ENCODE peak calls at places on chromosome 9, in seven cellular contexts. One of them, this sample, is unnamed.
A peak's percentile ranks its signal among the peaks of the same experiment; 100 is the strongest.

GRCh38 chr9:98332405-98332831 is 77.0 kb upstream of the TBC1D2 start:
- DNase-seq in NCI-H2171 treated with DMSO at 0.1 percent for 48 hours: no peak
- DNase-seq in GM20000: no peak
- DNase-seq in activated T-cell treated with anti-CD3 and anti-CD28 coated beads for 1 hour: no peak
- DNase-seq in RWPE1: no peak
- DNase-seq in activated CD4-positive, alpha-beta T cell treated with anti-CD3 and anti-CD28 coated beads, Interleukin-2, amount 50 U/mL, for 1 hour: no peak
- DNase-seq in T-cell: no peak
- DNase-seq in this sample: no peak

GRCh38 chr9:14343948-14344547 is 30.1 kb upstream of the NFIB start:
- DNase-seq in GM20000: no peak
- DNase-seq in activated CD4-positive, alpha-beta T cell treated with anti-CD3 and anti-CD28 coated beads, Interleukin-2, amount 50 U/mL, for 1 hour: no peak
- DNase-seq in RWPE1: no peak
- DNase-seq in activated T-cell treated with anti-CD3 and anti-CD28 coated beads for 1 hour: no peak
- DNase-seq in T-cell: no peak
- DNase-seq in NCI-H2171 treated with DMSO at 0.1 percent for 48 hours: no peak
- DNase-seq in this sample: no peak

GRCh38 chr9:13970018-13970417 is 343.9 kb downstream of the NFIB start:
- DNase-seq in GM20000: no peak
- DNase-seq in T-cell: no peak
- DNase-seq in activated T-cell treated with anti-CD3 and anti-CD28 coated beads for 1 hour: no peak
- DNase-seq in activated CD4-positive, alpha-beta T cell treated with anti-CD3 and anti-CD28 coated beads, Interleukin-2, amount 50 U/mL, for 1 hour: no peak
- DNase-seq in RWPE1: no peak
- DNase-seq in NCI-H2171 treated with DMSO at 0.1 percent for 48 hours: no peak
- DNase-seq in this sample: no peak

GRCh38 chr9:15211160-15211993 is 95.6 kb downstream of the TTC39B start:
- DNase-seq in T-cell: peak; percentile 43
- DNase-seq in GM20000: peak; percentile 57
- DNase-seq in activated CD4-positive, alpha-beta T cell treated with anti-CD3 and anti-CD28 coated beads, Interleukin-2, amount 50 U/mL, for 1 hour: peak; percentile 34
- DNase-seq in RWPE1: peak; percentile 20
- DNase-seq in NCI-H2171 treated with DMSO at 0.1 percent for 48 hours: peak; percentile 34
- DNase-seq in activated T-cell treated with anti-CD3 and anti-CD28 coated beads for 1 hour: peak; percentile 36
- DNase-seq in this sample: peak; percentile 5

GRCh38 chr9:18632624-18633407 is 158.9 kb downstream of the ADAMTSL1 start:
- DNase-seq in GM20000: no peak
- DNase-seq in NCI-H2171 treated with DMSO at 0.1 percent for 48 hours: no peak
- DNase-seq in activated CD4-positive, alpha-beta T cell treated with anti-CD3 and anti-CD28 coated beads, Interleukin-2, amount 50 U/mL, for 1 hour: no peak
- DNase-seq in T-cell: no peak
- DNase-seq in activated T-cell treated with anti-CD3 and anti-CD28 coated beads for 1 hour: no peak
- DNase-seq in RWPE1: peak; percentile 32
- DNase-seq in this sample: no peak

GRCh38 chr9:109934499-109935214 is 154.7 kb downstream of the PALM2AKAP2 start:
- DNase-seq in GM20000: no peak
- DNase-seq in NCI-H2171 treated with DMSO at 0.1 percent for 48 hours: no peak
- DNase-seq in RWPE1: no peak
- DNase-seq in activated CD4-positive, alpha-beta T cell treated with anti-CD3 and anti-CD28 coated beads, Interleukin-2, amount 50 U/mL, for 1 hour: no peak
- DNase-seq in activated T-cell treated with anti-CD3 and anti-CD28 coated beads for 1 hour: no peak
- DNase-seq in T-cell: no peak
- DNase-seq in this sample: no peak

GRCh38 chr9:129596541-129597328 is 24.2 kb downstream of the C9orf50 start:
- DNase-seq in activated T-cell treated with anti-CD3 and anti-CD28 coated beads for 1 hour: no peak
- DNase-seq in NCI-H2171 treated with DMSO at 0.1 percent for 48 hours: no peak
- DNase-seq in GM20000: no peak
- DNase-seq in T-cell: no peak
- DNase-seq in activated CD4-positive, alpha-beta T cell treated with anti-CD3 and anti-CD28 coated beads, Interleukin-2, amount 50 U/mL, for 1 hour: no peak
- DNase-seq in RWPE1: no peak
- DNase-seq in this sample: no peak

GRCh38 chr9:34426340-34427074 is 31.9 kb downstream of the FAM219A start:
- DNase-seq in T-cell: no peak
- DNase-seq in activated CD4-positive, alpha-beta T cell treated with anti-CD3 and anti-CD28 coated beads, Interleukin-2, amount 50 U/mL, for 1 hour: no peak
- DNase-seq in activated T-cell treated with anti-CD3 and anti-CD28 coated beads for 1 hour: no peak
- DNase-seq in NCI-H2171 treated with DMSO at 0.1 percent for 48 hours: no peak
- DNase-seq in GM20000: no peak
- DNase-seq in RWPE1: no peak
- DNase-seq in this sample: no peak

GRCh38 chr9:131238402-131239021 is 37.8 kb downstream of the FAM78A start:
- DNase-seq in T-cell: no peak
- DNase-seq in NCI-H2171 treated with DMSO at 0.1 percent for 48 hours: peak; percentile 45
- DNase-seq in activated CD4-positive, alpha-beta T cell treated with anti-CD3 and anti-CD28 coated beads, Interleukin-2, amount 50 U/mL, for 1 hour: peak; percentile 24
- DNase-seq in GM20000: no peak
- DNase-seq in RWPE1: no peak
- DNase-seq in activated T-cell treated with anti-CD3 and anti-CD28 coated beads for 1 hour: no peak
- DNase-seq in this sample: no peak

GRCh38 chr9:105438136-105438839 is 9.5 kb upstream of the FSD1L start:
- DNase-seq in GM20000: no peak
- DNase-seq in activated T-cell treated with anti-CD3 and anti-CD28 coated beads for 1 hour: no peak
- DNase-seq in RWPE1: no peak
- DNase-seq in NCI-H2171 treated with DMSO at 0.1 percent for 48 hours: peak; percentile 94
- DNase-seq in activated CD4-positive, alpha-beta T cell treated with anti-CD3 and anti-CD28 coated beads, Interleukin-2, amount 50 U/mL, for 1 hour: no peak
- DNase-seq in T-cell: no peak
- DNase-seq in this sample: no peak

GRCh38 chr9:127589955-127590370 is 22.1 kb upstream of the STXBP1 start:
- DNase-seq in NCI-H2171 treated with DMSO at 0.1 percent for 48 hours: peak; percentile 91
- DNase-seq in activated CD4-positive, alpha-beta T cell treated with anti-CD3 and anti-CD28 coated beads, Interleukin-2, amount 50 U/mL, for 1 hour: peak; percentile 16
- DNase-seq in GM20000: peak; percentile 61
- DNase-seq in T-cell: no peak
- DNase-seq in RWPE1: peak; percentile 87
- DNase-seq in activated T-cell treated with anti-CD3 and anti-CD28 coated beads for 1 hour: no peak
- DNase-seq in this sample: no peak

GRCh38 chr9:120863833-120864232 is 13.2 kb downstream of the PHF19 start:
- DNase-seq in activated CD4-positive, alpha-beta T cell treated with anti-CD3 and anti-CD28 coated beads, Interleukin-2, amount 50 U/mL, for 1 hour: no peak
- DNase-seq in T-cell: no peak
- DNase-seq in RWPE1: no peak
- DNase-seq in activated T-cell treated with anti-CD3 and anti-CD28 coated beads for 1 hour: no peak
- DNase-seq in GM20000: no peak
- DNase-seq in NCI-H2171 treated with DMSO at 0.1 percent for 48 hours: no peak
- DNase-seq in this sample: no peak

GRCh38 chr9:109354190-109354589 is 33.3 kb upstream of the EPB41L4B start:
- DNase-seq in RWPE1: no peak
- DNase-seq in activated CD4-positive, alpha-beta T cell treated with anti-CD3 and anti-CD28 coated beads, Interleukin-2, amount 50 U/mL, for 1 hour: no peak
- DNase-seq in activated T-cell treated with anti-CD3 and anti-CD28 coated beads for 1 hour: no peak
- DNase-seq in NCI-H2171 treated with DMSO at 0.1 percent for 48 hours: no peak
- DNase-seq in GM20000: no peak
- DNase-seq in T-cell: no peak
- DNase-seq in this sample: no peak

GRCh38 chr9:121242955-121243346 is 25.0 kb upstream of the GSN start:
- DNase-seq in T-cell: no peak
- DNase-seq in activated T-cell treated with anti-CD3 and anti-CD28 coated beads for 1 hour: no peak
- DNase-seq in NCI-H2171 treated with DMSO at 0.1 percent for 48 hours: no peak
- DNase-seq in RWPE1: no peak
- DNase-seq in activated CD4-positive, alpha-beta T cell treated with anti-CD3 and anti-CD28 coated beads, Interleukin-2, amount 50 U/mL, for 1 hour: no peak
- DNase-seq in GM20000: no peak
- DNase-seq in this sample: no peak

GRCh38 chr9:116697341-116697740 is 10.2 kb downstream of the TRIM32 start:
- DNase-seq in NCI-H2171 treated with DMSO at 0.1 percent for 48 hours: no peak
- DNase-seq in RWPE1: no peak
- DNase-seq in T-cell: no peak
- DNase-seq in GM20000: no peak
- DNase-seq in activated T-cell treated with anti-CD3 and anti-CD28 coated beads for 1 hour: no peak
- DNase-seq in activated CD4-positive, alpha-beta T cell treated with anti-CD3 and anti-CD28 coated beads, Interleukin-2, amount 50 U/mL, for 1 hour: no peak
- DNase-seq in this sample: no peak

GRCh38 chr9:74950456-74950855 is 2.3 kb downstream of the C9orf40 start:
- DNase-seq in activated CD4-positive, alpha-beta T cell treated with anti-CD3 and anti-CD28 coated beads, Interleukin-2, amount 50 U/mL, for 1 hour: no peak
- DNase-seq in RWPE1: no peak
- DNase-seq in activated T-cell treated with anti-CD3 and anti-CD28 coated beads for 1 hour: no peak
- DNase-seq in T-cell: no peak
- DNase-seq in GM20000: no peak
- DNase-seq in NCI-H2171 treated with DMSO at 0.1 percent for 48 hours: peak; percentile 31
- DNase-seq in this sample: no peak

GRCh38 chr9:18890372-18890771 is 142.6 kb downstream of the SAXO1 start:
- DNase-seq in activated CD4-positive, alpha-beta T cell treated with anti-CD3 and anti-CD28 coated beads, Interleukin-2, amount 50 U/mL, for 1 hour: no peak
- DNase-seq in T-cell: no peak
- DNase-seq in activated T-cell treated with anti-CD3 and anti-CD28 coated beads for 1 hour: no peak
- DNase-seq in GM20000: no peak
- DNase-seq in RWPE1: peak; percentile 44
- DNase-seq in NCI-H2171 treated with DMSO at 0.1 percent for 48 hours: peak; percentile 38
- DNase-seq in this sample: no peak

GRCh38 chr9:78967557-78968212 is 604.1 kb upstream of the TLE4 start:
- DNase-seq in RWPE1: no peak
- DNase-seq in NCI-H2171 treated with DMSO at 0.1 percent for 48 hours: no peak
- DNase-seq in activated CD4-positive, alpha-beta T cell treated with anti-CD3 and anti-CD28 coated beads, Interleukin-2, amount 50 U/mL, for 1 hour: no peak
- DNase-seq in GM20000: no peak
- DNase-seq in T-cell: no peak
- DNase-seq in activated T-cell treated with anti-CD3 and anti-CD28 coated beads for 1 hour: no peak
- DNase-seq in this sample: no peak

GRCh38 chr9:35645736-35646582 is 4.8 kb downstream of the SIT1 start:
- DNase-seq in T-cell: no peak
- DNase-seq in NCI-H2171 treated with DMSO at 0.1 percent for 48 hours: peak; percentile 72
- DNase-seq in RWPE1: peak; percentile 92
- DNase-seq in GM20000: peak; percentile 47
- DNase-seq in activated CD4-positive, alpha-beta T cell treated with anti-CD3 and anti-CD28 coated beads, Interleukin-2, amount 50 U/mL, for 1 hour: no peak
- DNase-seq in activated T-cell treated with anti-CD3 and anti-CD28 coated beads for 1 hour: no peak
- DNase-seq in this sample: peak; percentile 39

GRCh38 chr9:136855461-136856077 is 3.4 kb downstream of the MAMDC4 start:
- DNase-seq in T-cell: no peak
- DNase-seq in activated T-cell treated with anti-CD3 and anti-CD28 coated beads for 1 hour: no peak
- DNase-seq in activated CD4-positive, alpha-beta T cell treated with anti-CD3 and anti-CD28 coated beads, Interleukin-2, amount 50 U/mL, for 1 hour: no peak
- DNase-seq in GM20000: no peak
- DNase-seq in NCI-H2171 treated with DMSO at 0.1 percent for 48 hours: no peak
- DNase-seq in RWPE1: no peak
- DNase-seq in this sample: no peak

GRCh38 chr9:106613250-106613737 is 249.7 kb upstream of the ZNF462 start:
- DNase-seq in activated T-cell treated with anti-CD3 and anti-CD28 coated beads for 1 hour: no peak
- DNase-seq in GM20000: no peak
- DNase-seq in RWPE1: no peak
- DNase-seq in activated CD4-positive, alpha-beta T cell treated with anti-CD3 and anti-CD28 coated beads, Interleukin-2, amount 50 U/mL, for 1 hour: no peak
- DNase-seq in T-cell: no peak
- DNase-seq in NCI-H2171 treated with DMSO at 0.1 percent for 48 hours: peak; percentile 78
- DNase-seq in this sample: no peak

GRCh38 chr9:114738581-114739316 is 56.8 kb upstream of the TEX48 start:
- DNase-seq in RWPE1: peak; percentile 95
- DNase-seq in activated CD4-positive, alpha-beta T cell treated with anti-CD3 and anti-CD28 coated beads, Interleukin-2, amount 50 U/mL, for 1 hour: peak; percentile 63
- DNase-seq in T-cell: peak; percentile 74
- DNase-seq in activated T-cell treated with anti-CD3 and anti-CD28 coated beads for 1 hour: peak; percentile 53
- DNase-seq in GM20000: peak; percentile 72
- DNase-seq in NCI-H2171 treated with DMSO at 0.1 percent for 48 hours: peak; percentile 53
- DNase-seq in this sample: peak; percentile 27

GRCh38 chr9:94011134-94011533 is 56.0 kb upstream of the BARX1 start:
- DNase-seq in GM20000: no peak
- DNase-seq in NCI-H2171 treated with DMSO at 0.1 percent for 48 hours: no peak
- DNase-seq in activated T-cell treated with anti-CD3 and anti-CD28 coated beads for 1 hour: no peak
- DNase-seq in T-cell: peak; percentile 33
- DNase-seq in activated CD4-positive, alpha-beta T cell treated with anti-CD3 and anti-CD28 coated beads, Interleukin-2, amount 50 U/mL, for 1 hour: no peak
- DNase-seq in RWPE1: no peak
- DNase-seq in this sample: no peak

GRCh38 chr9:2657427-2657826 is 35.8 kb downstream of the VLDLR start:
- DNase-seq in T-cell: no peak
- DNase-seq in activated T-cell treated with anti-CD3 and anti-CD28 coated beads for 1 hour: no peak
- DNase-seq in GM20000: peak; percentile 20
- DNase-seq in activated CD4-positive, alpha-beta T cell treated with anti-CD3 and anti-CD28 coated beads, Interleukin-2, amount 50 U/mL, for 1 hour: no peak
- DNase-seq in RWPE1: no peak
- DNase-seq in NCI-H2171 treated with DMSO at 0.1 percent for 48 hours: no peak
- DNase-seq in this sample: no peak

GRCh38 chr9:32426278-32426939 is 42.0 kb downstream of the ACO1 start:
- DNase-seq in activated T-cell treated with anti-CD3 and anti-CD28 coated beads for 1 hour: no peak
- DNase-seq in GM20000: no peak
- DNase-seq in NCI-H2171 treated with DMSO at 0.1 percent for 48 hours: no peak
- DNase-seq in T-cell: no peak
- DNase-seq in RWPE1: no peak
- DNase-seq in activated CD4-positive, alpha-beta T cell treated with anti-CD3 and anti-CD28 coated beads, Interleukin-2, amount 50 U/mL, for 1 hour: no peak
- DNase-seq in this sample: no peak

GRCh38 chr9:90556897-90557296 is 85.7 kb downstream of the DIRAS2 start:
- DNase-seq in NCI-H2171 treated with DMSO at 0.1 percent for 48 hours: no peak
- DNase-seq in activated T-cell treated with anti-CD3 and anti-CD28 coated beads for 1 hour: no peak
- DNase-seq in T-cell: no peak
- DNase-seq in GM20000: no peak
- DNase-seq in RWPE1: peak; percentile 22
- DNase-seq in activated CD4-positive, alpha-beta T cell treated with anti-CD3 and anti-CD28 coated beads, Interleukin-2, amount 50 U/mL, for 1 hour: no peak
- DNase-seq in this sample: no peak

GRCh38 chr9:134378901-134379338 is 52.7 kb downstream of the RXRA start:
- DNase-seq in activated T-cell treated with anti-CD3 and anti-CD28 coated beads for 1 hour: no peak
- DNase-seq in activated CD4-positive, alpha-beta T cell treated with anti-CD3 and anti-CD28 coated beads, Interleukin-2, amount 50 U/mL, for 1 hour: no peak
- DNase-seq in NCI-H2171 treated with DMSO at 0.1 percent for 48 hours: peak; percentile 66
- DNase-seq in GM20000: no peak
- DNase-seq in T-cell: no peak
- DNase-seq in RWPE1: peak; percentile 91
- DNase-seq in this sample: no peak

GRCh38 chr9:96251451-96251850 is 50.5 kb downstream of the HSD17B3 start:
- DNase-seq in NCI-H2171 treated with DMSO at 0.1 percent for 48 hours: no peak
- DNase-seq in activated CD4-positive, alpha-beta T cell treated with anti-CD3 and anti-CD28 coated beads, Interleukin-2, amount 50 U/mL, for 1 hour: no peak
- DNase-seq in activated T-cell treated with anti-CD3 and anti-CD28 coated beads for 1 hour: no peak
- DNase-seq in GM20000: no peak
- DNase-seq in T-cell: no peak
- DNase-seq in RWPE1: peak; percentile 93
- DNase-seq in this sample: no peak

GRCh38 chr9:136545065-136545965 is 533 bp downstream of the NOTCH1 start:
- DNase-seq in NCI-H2171 treated with DMSO at 0.1 percent for 48 hours: no peak
- DNase-seq in activated CD4-positive, alpha-beta T cell treated with anti-CD3 and anti-CD28 coated beads, Interleukin-2, amount 50 U/mL, for 1 hour: peak; percentile 48
- DNase-seq in T-cell: peak; percentile 34
- DNase-seq in GM20000: peak; percentile 86
- DNase-seq in RWPE1: no peak
- DNase-seq in activated T-cell treated with anti-CD3 and anti-CD28 coated beads for 1 hour: peak; percentile 30
- DNase-seq in this sample: peak; percentile 66

GRCh38 chr9:93064392-93065124 is 6.1 kb downstream of the SUSD3 start:
- DNase-seq in T-cell: peak; percentile 90
- DNase-seq in activated CD4-positive, alpha-beta T cell treated with anti-CD3 and anti-CD28 coated beads, Interleukin-2, amount 50 U/mL, for 1 hour: peak; percentile 82
- DNase-seq in GM20000: peak; percentile 91
- DNase-seq in NCI-H2171 treated with DMSO at 0.1 percent for 48 hours: peak; percentile 74
- DNase-seq in activated T-cell treated with anti-CD3 and anti-CD28 coated beads for 1 hour: peak; percentile 72
- DNase-seq in RWPE1: no peak
- DNase-seq in this sample: peak; percentile 88

GRCh38 chr9:703392-703791 is 138.1 kb upstream of the DMRT1 start:
- DNase-seq in activated T-cell treated with anti-CD3 and anti-CD28 coated beads for 1 hour: no peak
- DNase-seq in GM20000: no peak
- DNase-seq in NCI-H2171 treated with DMSO at 0.1 percent for 48 hours: no peak
- DNase-seq in activated CD4-positive, alpha-beta T cell treated with anti-CD3 and anti-CD28 coated beads, Interleukin-2, amount 50 U/mL, for 1 hour: no peak
- DNase-seq in T-cell: no peak
- DNase-seq in RWPE1: no peak
- DNase-seq in this sample: no peak

GRCh38 chr9:8718121-8718725 is 918.6 kb upstream of the DMAC1 start:
- DNase-seq in RWPE1: no peak
- DNase-seq in T-cell: no peak
- DNase-seq in activated T-cell treated with anti-CD3 and anti-CD28 coated beads for 1 hour: no peak
- DNase-seq in activated CD4-positive, alpha-beta T cell treated with anti-CD3 and anti-CD28 coated beads, Interleukin-2, amount 50 U/mL, for 1 hour: no peak
- DNase-seq in NCI-H2171 treated with DMSO at 0.1 percent for 48 hours: no peak
- DNase-seq in GM20000: no peak
- DNase-seq in this sample: no peak

GRCh38 chr9:89993678-89994630 is 389.1 kb downstream of the GADD45G start:
- DNase-seq in RWPE1: no peak
- DNase-seq in activated T-cell treated with anti-CD3 and anti-CD28 coated beads for 1 hour: no peak
- DNase-seq in GM20000: no peak
- DNase-seq in activated CD4-positive, alpha-beta T cell treated with anti-CD3 and anti-CD28 coated beads, Interleukin-2, amount 50 U/mL, for 1 hour: no peak
- DNase-seq in NCI-H2171 treated with DMSO at 0.1 percent for 48 hours: peak; percentile 39
- DNase-seq in T-cell: no peak
- DNase-seq in this sample: no peak

This sample was measured in GM12892.